ENCODE peak calls at places on chromosomes 1 and 21, in nine cellular contexts. One of them, this sample, is unnamed.
A peak's percentile ranks its signal among the peaks of the same experiment; 100 is the strongest.

GRCh38 chr1:113391643-113392271 is 1.4 kb downstream of the MAGI3 start:
- DNase-seq in neural progenitor cell: peak; percentile 21
- DNase-seq in bronchial epithelial cell: peak; percentile 71
- DNase-seq in astrocyte of the spinal cord: no peak
- DNase-seq in colonic mucosa: peak; percentile 53
- DNase-seq in fibroblast of the aortic adventitia: peak; percentile 30
- DNase-seq in HFF-Myc: no peak
- DNase-seq in retinal pigment epithelial cell: no peak
- DNase-seq in fibroblast of lung: no peak
- DNase-seq in this sample: no peak

GRCh38 chr1:232174306-232174705 is 455.6 kb downstream of the SIPA1L2 start:
- DNase-seq in neural progenitor cell: no peak
- DNase-seq in bronchial epithelial cell: peak; percentile 13
- DNase-seq in colonic mucosa: no peak
- DNase-seq in fibroblast of the aortic adventitia: no peak
- DNase-seq in astrocyte of the spinal cord: no peak
- DNase-seq in fibroblast of lung: no peak
- DNase-seq in HFF-Myc: no peak
- DNase-seq in retinal pigment epithelial cell: no peak
- DNase-seq in this sample: no peak

GRCh38 chr21:44399955-44400790 is 46.8 kb downstream of the TRPM2 start:
- DNase-seq in HFF-Myc: no peak
- DNase-seq in colonic mucosa: no peak
- DNase-seq in retinal pigment epithelial cell: no peak
- DNase-seq in neural progenitor cell: no peak
- DNase-seq in bronchial epithelial cell: no peak
- DNase-seq in fibroblast of lung: no peak
- DNase-seq in astrocyte of the spinal cord: no peak
- DNase-seq in fibroblast of the aortic adventitia: no peak
- DNase-seq in this sample: no peak

GRCh38 chr1:113811353-113811887 is 856 bp downstream of the RSBN1 start:
- DNase-seq in astrocyte of the spinal cord: peak; percentile 39
- DNase-seq in fibroblast of lung: peak; percentile 35
- DNase-seq in neural progenitor cell: peak; percentile 82
- DNase-seq in retinal pigment epithelial cell: no peak
- DNase-seq in HFF-Myc: no peak
- DNase-seq in colonic mucosa: peak; percentile 70
- DNase-seq in bronchial epithelial cell: peak; percentile 23
- DNase-seq in fibroblast of the aortic adventitia: peak; percentile 22
- DNase-seq in this sample: peak; percentile 17

GRCh38 chr1:210223174-210223904 is 9.3 kb upstream of the SERTAD4 start:
- DNase-seq in fibroblast of the aortic adventitia: no peak
- DNase-seq in HFF-Myc: no peak
- DNase-seq in colonic mucosa: peak; percentile 59
- DNase-seq in bronchial epithelial cell: no peak
- DNase-seq in retinal pigment epithelial cell: no peak
- DNase-seq in fibroblast of lung: no peak
- DNase-seq in astrocyte of the spinal cord: no peak
- DNase-seq in neural progenitor cell: no peak
- DNase-seq in this sample: peak; percentile 17

GRCh38 chr1:47231314-47232186 is 475 bp downstream of the TAL1 start:
- DNase-seq in astrocyte of the spinal cord: peak; percentile 35
- DNase-seq in bronchial epithelial cell: peak; percentile 16
- DNase-seq in colonic mucosa: no peak
- DNase-seq in HFF-Myc: no peak
- DNase-seq in retinal pigment epithelial cell: no peak
- DNase-seq in neural progenitor cell: peak; percentile 66
- DNase-seq in fibroblast of the aortic adventitia: peak; percentile 59
- DNase-seq in fibroblast of lung: peak; percentile 62
- DNase-seq in this sample: peak; percentile 45

GRCh38 chr1:21451981-21452411 is 12.1 kb downstream of the NBPF3 start:
- DNase-seq in colonic mucosa: no peak
- DNase-seq in fibroblast of lung: no peak
- DNase-seq in astrocyte of the spinal cord: no peak
- DNase-seq in retinal pigment epithelial cell: no peak
- DNase-seq in bronchial epithelial cell: no peak
- DNase-seq in fibroblast of the aortic adventitia: peak; percentile 62
- DNase-seq in HFF-Myc: no peak
- DNase-seq in neural progenitor cell: no peak
- DNase-seq in this sample: peak; percentile 67

GRCh38 chr1:176961678-176962077 is 202.8 kb downstream of the ASTN1 start:
- DNase-seq in fibroblast of the aortic adventitia: no peak
- DNase-seq in astrocyte of the spinal cord: no peak
- DNase-seq in colonic mucosa: no peak
- DNase-seq in neural progenitor cell: no peak
- DNase-seq in retinal pigment epithelial cell: no peak
- DNase-seq in fibroblast of lung: no peak
- DNase-seq in HFF-Myc: no peak
- DNase-seq in bronchial epithelial cell: no peak
- DNase-seq in this sample: no peak

GRCh38 chr1:29469457-29469856 is 233.1 kb downstream of the PTPRU start:
- DNase-seq in astrocyte of the spinal cord: no peak
- DNase-seq in fibroblast of lung: no peak
- DNase-seq in neural progenitor cell: no peak
- DNase-seq in bronchial epithelial cell: no peak
- DNase-seq in HFF-Myc: no peak
- DNase-seq in colonic mucosa: no peak
- DNase-seq in fibroblast of the aortic adventitia: no peak
- DNase-seq in retinal pigment epithelial cell: no peak
- DNase-seq in this sample: peak; percentile 3

GRCh38 chr21:44854664-44855446 is 18.6 kb downstream of the PTTG1IP start:
- DNase-seq in neural progenitor cell: no peak
- DNase-seq in astrocyte of the spinal cord: no peak
- DNase-seq in retinal pigment epithelial cell: no peak
- DNase-seq in bronchial epithelial cell: no peak
- DNase-seq in colonic mucosa: no peak
- DNase-seq in fibroblast of lung: no peak
- DNase-seq in fibroblast of the aortic adventitia: no peak
- DNase-seq in HFF-Myc: no peak
- DNase-seq in this sample: no peak

GRCh38 chr1:240385985-240386978 is 225.7 kb downstream of the GREM2 start:
- DNase-seq in colonic mucosa: no peak
- DNase-seq in retinal pigment epithelial cell: peak; percentile 83
- DNase-seq in astrocyte of the spinal cord: peak; percentile 92
- DNase-seq in neural progenitor cell: no peak
- DNase-seq in fibroblast of lung: peak; percentile 83
- DNase-seq in bronchial epithelial cell: peak; percentile 85
- DNase-seq in HFF-Myc: peak; percentile 87
- DNase-seq in fibroblast of the aortic adventitia: peak; percentile 91
- DNase-seq in this sample: peak; percentile 93

GRCh38 chr1:53396563-53397268 is 62.5 kb upstream of the DMRTB1 start:
- DNase-seq in HFF-Myc: no peak
- DNase-seq in bronchial epithelial cell: no peak
- DNase-seq in fibroblast of lung: no peak
- DNase-seq in fibroblast of the aortic adventitia: no peak
- DNase-seq in retinal pigment epithelial cell: no peak
- DNase-seq in astrocyte of the spinal cord: no peak
- DNase-seq in colonic mucosa: no peak
- DNase-seq in neural progenitor cell: peak; percentile 42
- DNase-seq in this sample: no peak

GRCh38 chr1:57279909-57280666 is 143.8 kb downstream of the DAB1 start:
- DNase-seq in retinal pigment epithelial cell: no peak
- DNase-seq in bronchial epithelial cell: peak; percentile 100
- DNase-seq in fibroblast of lung: no peak
- DNase-seq in astrocyte of the spinal cord: peak; percentile 1
- DNase-seq in colonic mucosa: no peak
- DNase-seq in fibroblast of the aortic adventitia: no peak
- DNase-seq in HFF-Myc: no peak
- DNase-seq in neural progenitor cell: no peak
- DNase-seq in this sample: no peak

GRCh38 chr1:147804942-147805723 is 44.7 kb upstream of the GJA5 start:
- DNase-seq in bronchial epithelial cell: no peak
- DNase-seq in retinal pigment epithelial cell: no peak
- DNase-seq in HFF-Myc: no peak
- DNase-seq in neural progenitor cell: no peak
- DNase-seq in astrocyte of the spinal cord: no peak
- DNase-seq in fibroblast of the aortic adventitia: no peak
- DNase-seq in colonic mucosa: no peak
- DNase-seq in fibroblast of lung: no peak
- DNase-seq in this sample: no peak

GRCh38 chr1:205442051-205442721 is 13.7 kb downstream of the BLACAT1 start:
- DNase-seq in fibroblast of lung: no peak
- DNase-seq in HFF-Myc: no peak
- DNase-seq in colonic mucosa: no peak
- DNase-seq in retinal pigment epithelial cell: no peak
- DNase-seq in bronchial epithelial cell: no peak
- DNase-seq in neural progenitor cell: peak; percentile 82
- DNase-seq in astrocyte of the spinal cord: no peak
- DNase-seq in fibroblast of the aortic adventitia: no peak
- DNase-seq in this sample: no peak

GRCh38 chr1:39269791-39270342 is 65.4 kb downstream of the MACF1 start:
- DNase-seq in fibroblast of lung: peak; percentile 82
- DNase-seq in retinal pigment epithelial cell: no peak
- DNase-seq in fibroblast of the aortic adventitia: peak; percentile 76
- DNase-seq in bronchial epithelial cell: no peak
- DNase-seq in colonic mucosa: no peak
- DNase-seq in HFF-Myc: no peak
- DNase-seq in neural progenitor cell: peak; percentile 56
- DNase-seq in astrocyte of the spinal cord: peak; percentile 47
- DNase-seq in this sample: peak; percentile 79
- H3K4me3 ChIP-seq in fibroblast of lung: no peak overlapping the region
- H3K4me3 ChIP-seq in retinal pigment epithelial cell: no peak overlapping the region
- H3K4me3 ChIP-seq in fibroblast of the aortic adventitia: peak overlapping the region; percentile 60
- H3K4me3 ChIP-seq in bronchial epithelial cell: no peak overlapping the region
- H3K4me3 ChIP-seq in colonic mucosa: no peak overlapping the region
- H3K4me3 ChIP-seq in HFF-Myc: no peak overlapping the region
- H3K4me3 ChIP-seq in neural progenitor cell: peak overlapping the region; percentile 2
- H3K4me3 ChIP-seq in astrocyte of the spinal cord: peak overlapping the region; percentile 12
- H3K4me3 ChIP-seq in this sample: peak overlapping the region; percentile 55

GRCh38 chr1:23209765-23210164 is 7.5 kb downstream of the HTR1D start:
- DNase-seq in retinal pigment epithelial cell: no peak
- DNase-seq in fibroblast of lung: no peak
- DNase-seq in bronchial epithelial cell: peak; percentile 30
- DNase-seq in HFF-Myc: no peak
- DNase-seq in colonic mucosa: no peak
- DNase-seq in fibroblast of the aortic adventitia: no peak
- DNase-seq in neural progenitor cell: no peak
- DNase-seq in astrocyte of the spinal cord: no peak
- DNase-seq in this sample: no peak

GRCh38 chr1:23208527-23208926 is 8.8 kb downstream of the HTR1D start:
- DNase-seq in bronchial epithelial cell: no peak
- DNase-seq in astrocyte of the spinal cord: no peak
- DNase-seq in colonic mucosa: no peak
- DNase-seq in fibroblast of the aortic adventitia: no peak
- DNase-seq in fibroblast of lung: no peak
- DNase-seq in neural progenitor cell: no peak
- DNase-seq in HFF-Myc: no peak
- DNase-seq in retinal pigment epithelial cell: no peak
- DNase-seq in this sample: no peak

GRCh38 chr1:23210963-23211362 is 6.3 kb downstream of the HTR1D start:
- DNase-seq in fibroblast of lung: no peak
- DNase-seq in astrocyte of the spinal cord: no peak
- DNase-seq in bronchial epithelial cell: peak; percentile 78
- DNase-seq in retinal pigment epithelial cell: no peak
- DNase-seq in HFF-Myc: no peak
- DNase-seq in fibroblast of the aortic adventitia: no peak
- DNase-seq in neural progenitor cell: no peak
- DNase-seq in colonic mucosa: no peak
- DNase-seq in this sample: no peak

GRCh38 chr1:23211955-23212354 is 5.3 kb downstream of the HTR1D start:
- DNase-seq in colonic mucosa: no peak
- DNase-seq in bronchial epithelial cell: peak; percentile 42
- DNase-seq in neural progenitor cell: no peak
- DNase-seq in astrocyte of the spinal cord: no peak
- DNase-seq in fibroblast of the aortic adventitia: no peak
- DNase-seq in retinal pigment epithelial cell: no peak
- DNase-seq in HFF-Myc: no peak
- DNase-seq in fibroblast of lung: no peak
- DNase-seq in this sample: no peak

GRCh38 chr1:23210351-23210785 is 6.9 kb downstream of the HTR1D start:
- DNase-seq in bronchial epithelial cell: peak; percentile 79
- DNase-seq in colonic mucosa: no peak
- DNase-seq in retinal pigment epithelial cell: no peak
- DNase-seq in neural progenitor cell: peak; percentile 40
- DNase-seq in fibroblast of lung: no peak
- DNase-seq in HFF-Myc: no peak
- DNase-seq in astrocyte of the spinal cord: no peak
- DNase-seq in fibroblast of the aortic adventitia: no peak
- DNase-seq in this sample: no peak
- TF ChIP-seq CTCF in bronchial epithelial cell: no peak
- TF ChIP-seq CTCF in colonic mucosa: no peak
- TF ChIP-seq CTCF in retinal pigment epithelial cell: peak; percentile 45
- TF ChIP-seq CTCF in neural progenitor cell: peak; percentile 45
- TF ChIP-seq CTCF in fibroblast of lung: no peak
- TF ChIP-seq CTCF in HFF-Myc: peak; percentile 4
- TF ChIP-seq CTCF in astrocyte of the spinal cord: peak; percentile 16
- TF ChIP-seq CTCF in fibroblast of the aortic adventitia: no peak
- TF ChIP-seq CTCF in this sample: no peak

GRCh38 chr21:41880153-41880552 is 1.0 kb upstream of the PRDM15 start:
- DNase-seq in fibroblast of the aortic adventitia: no peak
- DNase-seq in HFF-Myc: no peak
- DNase-seq in bronchial epithelial cell: no peak
- DNase-seq in colonic mucosa: no peak
- DNase-seq in neural progenitor cell: no peak
- DNase-seq in astrocyte of the spinal cord: no peak
- DNase-seq in fibroblast of lung: no peak
- DNase-seq in retinal pigment epithelial cell: no peak
- DNase-seq in this sample: no peak
- H3K4me3 ChIP-seq in fibroblast of the aortic adventitia: peak overlapping the region; percentile 6
- H3K4me3 ChIP-seq in HFF-Myc: peak overlapping the region; percentile 61
- H3K4me3 ChIP-seq in bronchial epithelial cell: no peak overlapping the region
- H3K4me3 ChIP-seq in colonic mucosa: no peak overlapping the region
- H3K4me3 ChIP-seq in neural progenitor cell: peak overlapping the region; percentile 65
- H3K4me3 ChIP-seq in astrocyte of the spinal cord: peak overlapping the region; percentile 63
- H3K4me3 ChIP-seq in fibroblast of lung: no peak overlapping the region
- H3K4me3 ChIP-seq in retinal pigment epithelial cell: no peak overlapping the region
- H3K4me3 ChIP-seq in this sample: peak overlapping the region; percentile 59

GRCh38 chr1:2275796-2276536 is 47.8 kb downstream of the SKI start:
- DNase-seq in bronchial epithelial cell: peak; percentile 22
- DNase-seq in neural progenitor cell: no peak
- DNase-seq in retinal pigment epithelial cell: no peak
- DNase-seq in fibroblast of lung: peak; percentile 74
- DNase-seq in fibroblast of the aortic adventitia: peak; percentile 65
- DNase-seq in colonic mucosa: no peak
- DNase-seq in HFF-Myc: no peak
- DNase-seq in astrocyte of the spinal cord: peak; percentile 50
- DNase-seq in this sample: peak; percentile 62
- TF ChIP-seq CTCF in bronchial epithelial cell: peak; percentile 13
- TF ChIP-seq CTCF in neural progenitor cell: no peak
- TF ChIP-seq CTCF in retinal pigment epithelial cell: no peak
- TF ChIP-seq CTCF in fibroblast of lung: no peak
- TF ChIP-seq CTCF in fibroblast of the aortic adventitia: no peak
- TF ChIP-seq CTCF in colonic mucosa: no peak
- TF ChIP-seq CTCF in HFF-Myc: no peak
- TF ChIP-seq CTCF in astrocyte of the spinal cord: no peak
- TF ChIP-seq CTCF in this sample: no peak